ENCODE peak calls at places on chromosome 7, in seven cellular contexts. V, M, K, L, Z, C and R are unnamed samples.
A peak's percentile ranks its signal among the peaks of the same experiment; 100 is the strongest.

GRCh38 chr7:49099587-49100326 is 175.4 kb downstream of the CDC14C start:
- DNase-seq in V (no peak), M (peak; percentile 64), K (no peak), L (no peak), Z (no peak), C (no peak), R (no peak)

GRCh38 chr7:106116162-106116704 is 4.1 kb upstream of the SYPL1 start:
- DNase-seq in V (no peak), M (no peak), K (no peak), L (no peak), Z (no peak), C (no peak), R (peak; percentile 4)

GRCh38 chr7:158351051-158351450 is 236.6 kb downstream of the PTPRN2 start:
- DNase-seq in V (peak; percentile 37), M (no peak), K (no peak), L (no peak), Z (no peak), C (no peak), R (peak; percentile 10)

GRCh38 chr7:155774947-155775346 is 37.3 kb downstream of the SHH start:
- DNase-seq in V (no peak), M (no peak), K (no peak), L (no peak), Z (no peak), C (no peak), R (peak; percentile 24)

GRCh38 chr7:92717601-92717981 is 118.8 kb downstream of the CDK6 start:
- DNase-seq in V (no peak), M (no peak), K (no peak), L (no peak), Z (no peak), C (peak; percentile 66), R (no peak)

GRCh38 chr7:51033722-51034530 is 251.2 kb upstream of the GRB10 start:
- DNase-seq in V (no peak), M (no peak), K (no peak), L (no peak), Z (no peak), C (no peak), R (no peak)

GRCh38 chr7:90717286-90718060 is 121.4 kb downstream of the CDK14 start:
- DNase-seq in V (no peak), M (no peak), K (peak; percentile 36), L (no peak), Z (peak; percentile 47), C (peak; percentile 64), R (no peak)

GRCh38 chr7:30145521-30145920 is 10.7 kb downstream of the MTURN start:
- DNase-seq in V (no peak), M (no peak), K (no peak), L (no peak), Z (no peak), C (no peak), R (no peak)

GRCh38 chr7:82319674-82320118 is 123.9 kb downstream of the CACNA2D1 start:
- DNase-seq in V (no peak), M (peak; percentile 30), K (no peak), L (no peak), Z (peak; percentile 84), C (peak; percentile 88), R (no peak)

GRCh38 chr7:36023025-36023424 is 130.0 kb upstream of the EEPD1 start:
- DNase-seq in V (no peak), M (no peak), K (no peak), L (no peak), Z (no peak), C (no peak), R (no peak)

GRCh38 chr7:15764010-15764409 is 77.5 kb upstream of the MEOX2 start:
- DNase-seq in V (no peak), M (no peak), K (no peak), L (no peak), Z (no peak), C (no peak), R (peak; percentile 63)

GRCh38 chr7:74305987-74306736 is 17.0 kb downstream of the CLIP2 start:
- DNase-seq in V (no peak), M (no peak), K (no peak), L (no peak), Z (no peak), C (no peak), R (no peak)

GRCh38 chr7:142954680-142955268 is 7.4 kb downstream of the KEL start:
- DNase-seq in V (no peak), M (peak; percentile 16), K (no peak), L (no peak), Z (no peak), C (no peak), R (no peak)

GRCh38 chr7:49580000-49580399 is 193.4 kb upstream of the VWC2 start:
- DNase-seq in V (peak; percentile 77), M (peak; percentile 45), K (no peak), L (peak; percentile 72), Z (no peak), C (no peak), R (no peak)

GRCh38 chr7:149355390-149356048 is 93.5 kb downstream of the ZNF783 start:
- DNase-seq in V (peak; percentile 84), M (peak; percentile 92), K (no peak), L (peak; percentile 87), Z (no peak), C (no peak), R (no peak)

GRCh38 chr7:138105216-138105615 is 29.0 kb downstream of the AKR1D1 start:
- DNase-seq in V (peak; percentile 47), M (peak; percentile 38), K (no peak), L (no peak), Z (no peak), C (no peak), R (no peak)

GRCh38 chr7:138900040-138900828 is 81.0 kb downstream of the KIAA1549 start:
- DNase-seq in V (no peak), M (no peak), K (no peak), L (no peak), Z (no peak), C (peak; percentile 65), R (no peak)

GRCh38 chr7:128120976-128121490 is 89.8 kb upstream of the LRRC4 start:
- DNase-seq in V (no peak), M (no peak), K (no peak), L (no peak), Z (no peak), C (no peak), R (no peak)

GRCh38 chr7:128121731-128122576 is 90.7 kb upstream of the LRRC4 start:
- DNase-seq in V (no peak), M (no peak), K (no peak), L (no peak), Z (no peak), C (no peak), R (peak; percentile 28)

GRCh38 chr7:128124786-128125185 is 93.5 kb upstream of the LRRC4 start:
- DNase-seq in V (no peak), M (no peak), K (no peak), L (no peak), Z (no peak), C (no peak), R (no peak)

GRCh38 chr7:128123291-128124037 is 92.2 kb upstream of the LRRC4 start:
- DNase-seq in V (no peak), M (no peak), K (peak; percentile 64), L (no peak), Z (no peak), C (no peak), R (no peak)

GRCh38 chr7:128122577-128123290 is 91.5 kb upstream of the LRRC4 start:
- DNase-seq in V (no peak), M (no peak), K (no peak), L (no peak), Z (no peak), C (no peak), R (no peak)
- H2BK120ac ChIP-seq in V (no peak overlapping the region), M (no peak overlapping the region), K (peak overlapping the region; percentile 10), L (no peak overlapping the region), Z (no peak overlapping the region), C (no peak overlapping the region), R (no peak overlapping the region)

DNA sequence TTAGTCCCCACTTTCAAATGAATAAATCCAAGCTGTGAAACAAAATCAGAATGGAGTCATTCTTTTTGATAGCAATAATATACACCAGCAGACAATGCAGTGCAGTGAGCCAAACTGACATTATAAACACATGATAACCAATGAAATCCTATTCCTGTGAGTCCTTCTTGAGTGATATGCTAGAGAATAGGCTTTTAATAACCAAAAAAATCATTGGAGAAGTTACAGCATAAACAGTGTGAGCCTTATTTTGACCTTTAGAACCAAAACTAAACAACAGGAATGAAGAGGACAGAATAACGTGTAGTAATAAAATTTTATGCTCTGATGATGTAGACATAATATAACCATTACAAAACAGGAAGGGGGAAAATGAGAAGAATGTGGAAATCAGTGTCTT is 8.7 kb downstream of the HUS1 start:
- DNase-seq in V (no peak), M (no peak), K (no peak), L (no peak), Z (no peak), C (peak; percentile 27), R (no peak)
- H4K8ac ChIP-seq in V (no peak overlapping the region), M (no peak overlapping the region), K (no peak overlapping the region), L (no peak overlapping the region), Z (no peak overlapping the region), C (no peak overlapping the region), R (no peak overlapping the region)

GRCh38 chr7:130387306-130387627 is 7.0 kb downstream of the CPA1 start:
- DNase-seq in V (no peak), M (no peak), K (no peak), L (no peak), Z (no peak), C (no peak), R (no peak)

GRCh38 chr7:130386876-130387275 is 6.6 kb downstream of the CPA1 start:
- DNase-seq in V (no peak), M (no peak), K (no peak), L (peak; percentile 14), Z (no peak), C (no peak), R (no peak)

GRCh38 chr7:130387628-130388403 is 7.5 kb downstream of the CPA1 start:
- DNase-seq in V (no peak), M (no peak), K (no peak), L (no peak), Z (no peak), C (peak; percentile 78), R (no peak)

GRCh38 chr7:130390486-130390885 is 10.2 kb downstream of the CPA1 start:
- DNase-seq in V (no peak), M (no peak), K (no peak), L (peak; percentile 2), Z (no peak), C (no peak), R (no peak)

DNA sequence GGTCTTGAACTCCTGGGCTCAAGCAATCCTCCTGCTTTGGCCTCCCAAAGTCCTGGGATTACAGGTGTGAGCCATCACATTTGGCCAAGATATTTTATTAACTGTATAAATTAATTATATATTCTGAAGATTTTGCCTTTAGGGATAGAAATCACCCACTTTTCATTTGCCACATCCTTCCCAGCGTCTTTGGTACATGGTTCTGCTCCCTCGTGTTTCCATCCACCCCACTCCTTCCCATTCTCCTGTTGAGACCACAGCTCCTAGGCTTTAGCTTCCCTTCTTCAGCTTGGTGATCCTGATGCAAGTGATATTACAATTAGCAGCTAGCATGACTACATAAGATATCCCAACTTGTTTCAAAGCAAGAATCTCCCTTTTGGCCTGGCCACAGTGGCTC is 8.4 kb downstream of the CPA1 start:
- DNase-seq in V (no peak), M (no peak), K (no peak), L (peak; percentile 17), Z (no peak), C (no peak), R (no peak)
- H2BK120ac ChIP-seq in V (no peak overlapping the region), M (no peak overlapping the region), K (no peak overlapping the region), L (no peak overlapping the region), Z (no peak overlapping the region), C (no peak overlapping the region), R (no peak overlapping the region)

DNA sequence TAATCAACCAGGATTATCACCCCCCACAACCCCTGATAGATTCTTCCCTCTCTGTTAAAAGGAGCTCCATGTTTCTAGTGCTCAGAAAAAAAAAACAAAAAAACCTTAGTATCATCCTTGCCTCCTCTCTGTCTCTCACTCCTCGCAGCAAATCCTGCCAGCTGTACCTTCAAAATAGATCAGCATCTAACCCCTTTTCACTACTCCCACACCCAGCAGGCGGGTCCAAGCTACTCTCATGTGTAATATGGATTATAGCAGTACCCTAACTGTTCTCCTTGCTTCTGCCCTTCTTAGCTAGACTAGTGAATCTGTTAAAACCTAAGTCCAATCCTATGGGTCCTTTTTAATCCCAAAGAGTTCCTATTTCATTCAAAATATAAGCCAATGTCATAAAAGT is 667.4 kb downstream of the MAGI2 start:
- DNase-seq in V (no peak), M (no peak), K (no peak), L (no peak), Z (no peak), C (no peak), R (no peak)
- H4K8ac ChIP-seq in V (no peak overlapping the region), M (no peak overlapping the region), K (no peak overlapping the region), L (no peak overlapping the region), Z (no peak overlapping the region), C (no peak overlapping the region), R (no peak overlapping the region)